ENCODE peak calls at places on chromosomes 13 and 19, in five cellular contexts. X is HepG2, N is H1, W is GM12878, B is K562. I is an unnamed sample.

GRCh38 chr19:55198651-55199050 is 10.7 kb downstream of the PTPRH start:
- DNase-seq in X (no peak), N (no peak), W (no peak), B (no peak), I (no peak)

GRCh38 chr13:104256701-104257100 is 1190.5 kb upstream of the SLC10A2 start:
- DNase-seq in X (no peak), N (no peak), W (no peak), B (no peak), I (no peak)

GRCh38 chr19:1102407-1103106 is 1.2 kb upstream of the GPX4 start:
- DNase-seq in X (peak), N (no peak), W (peak), B (no peak), I (peak)

GRCh38 chr13:51861728-51862300 is at the start of gene CCDC70:
- DNase-seq in X (no peak), N (no peak), W (no peak), B (peak), I (no peak)

GRCh38 chr13:75544681-75545333 is 4.8 kb upstream of the UCHL3 start:
- DNase-seq in X (peak), N (no peak), W (no peak), B (no peak), I (no peak)

GRCh38 chr19:47006496-47006895 is 13.1 kb upstream of the NPAS1 start:
- DNase-seq in X (no peak), N (no peak), W (no peak), B (no peak), I (no peak)

GRCh38 chr19:16268676-16269319 is 55.8 kb upstream of the KLF2 start:
- DNase-seq in X (no peak), N (no peak), W (no peak), B (no peak), I (no peak)

GRCh38 chr13:46166947-46167610 is 14.9 kb downstream of the LCP1 start:
- DNase-seq in X (no peak), N (no peak), W (no peak), B (no peak), I (no peak)

GRCh38 chr13:65613004-65613403 is 1617.1 kb downstream of the PCDH9 start:
- DNase-seq in X (peak), N (peak), W (no peak), B (no peak), I (peak)

GRCh38 chr13:65615506-65615905 is 1614.6 kb downstream of the PCDH9 start:
- DNase-seq in X (no peak), N (no peak), W (no peak), B (no peak), I (no peak)
- H2AFZ ChIP-seq in X (no peak), N (peak), W (no peak), B (no peak), I (no peak)

DNA sequence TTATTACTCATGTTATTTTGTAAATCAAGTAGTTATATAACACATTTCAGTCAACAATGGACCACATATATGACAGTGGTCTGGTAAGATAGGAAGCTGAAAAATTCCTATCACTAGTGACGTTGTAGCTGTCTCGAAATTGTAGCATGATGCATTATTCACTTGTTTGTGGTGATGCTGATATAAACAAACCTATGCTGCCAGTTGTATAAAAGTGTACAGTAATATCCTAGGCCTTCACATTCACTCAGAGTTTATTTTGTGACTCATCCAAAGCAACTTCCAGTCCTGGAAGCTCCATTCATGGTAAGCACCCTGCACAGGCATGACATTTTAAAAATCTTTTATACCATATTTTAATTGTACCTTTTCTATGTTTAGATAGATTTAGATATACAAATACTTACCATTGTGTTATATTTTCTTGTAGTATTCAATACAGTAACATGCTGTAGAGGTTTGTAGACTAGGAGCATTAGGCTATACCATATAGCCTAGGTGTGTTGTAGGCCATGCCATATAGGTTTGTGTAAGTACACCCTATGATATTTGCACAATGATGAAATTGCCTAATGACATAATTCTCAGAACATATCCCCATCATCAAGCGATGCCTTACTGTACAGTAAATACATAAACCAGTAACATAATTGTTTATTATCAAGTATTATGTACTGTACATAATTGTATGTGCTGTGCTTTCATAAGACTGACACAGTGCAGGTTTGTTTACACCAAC is 49.3 kb downstream of the IFT88 start:
- DNase-seq in X (no peak), N (no peak), W (no peak), B (no peak), I (no peak)
- TF ChIP-seq RAD21 in X (no peak), N (no peak), W (no peak), B (no peak), I (no peak)

GRCh38 chr19:23070353-23070781 is 46.5 kb upstream of the ZNF730 start:
- DNase-seq in X (no peak), N (peak), W (no peak), B (peak), I (no peak)
- TF ChIP-seq SRF in X (no peak), N (no peak), W (no peak), B (no peak), I (no peak)

DNA sequence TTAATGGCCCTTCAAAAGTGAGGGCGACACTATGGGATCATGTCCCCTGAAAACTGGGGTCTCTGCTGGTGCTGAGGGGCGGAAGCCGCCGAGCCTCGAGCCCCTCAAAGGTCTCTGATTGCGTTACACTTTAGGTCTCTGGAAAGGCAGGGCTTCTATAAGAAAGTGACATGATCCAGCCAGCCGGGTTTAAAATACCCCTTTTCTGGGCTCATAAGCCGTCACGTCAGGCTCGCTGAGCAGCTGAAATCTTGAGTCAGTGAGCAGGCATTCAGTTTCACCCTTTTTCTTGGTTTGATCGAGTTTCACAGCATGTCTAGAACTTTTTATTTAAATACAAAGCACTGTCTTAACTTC is 600 bp upstream of the HMGB1 start:
- DNase-seq in X (no peak), N (no peak), W (no peak), B (no peak), I (no peak)
- H2AFZ ChIP-seq in X (no peak), N (no peak), W (peak), B (peak), I (peak)

DNA sequence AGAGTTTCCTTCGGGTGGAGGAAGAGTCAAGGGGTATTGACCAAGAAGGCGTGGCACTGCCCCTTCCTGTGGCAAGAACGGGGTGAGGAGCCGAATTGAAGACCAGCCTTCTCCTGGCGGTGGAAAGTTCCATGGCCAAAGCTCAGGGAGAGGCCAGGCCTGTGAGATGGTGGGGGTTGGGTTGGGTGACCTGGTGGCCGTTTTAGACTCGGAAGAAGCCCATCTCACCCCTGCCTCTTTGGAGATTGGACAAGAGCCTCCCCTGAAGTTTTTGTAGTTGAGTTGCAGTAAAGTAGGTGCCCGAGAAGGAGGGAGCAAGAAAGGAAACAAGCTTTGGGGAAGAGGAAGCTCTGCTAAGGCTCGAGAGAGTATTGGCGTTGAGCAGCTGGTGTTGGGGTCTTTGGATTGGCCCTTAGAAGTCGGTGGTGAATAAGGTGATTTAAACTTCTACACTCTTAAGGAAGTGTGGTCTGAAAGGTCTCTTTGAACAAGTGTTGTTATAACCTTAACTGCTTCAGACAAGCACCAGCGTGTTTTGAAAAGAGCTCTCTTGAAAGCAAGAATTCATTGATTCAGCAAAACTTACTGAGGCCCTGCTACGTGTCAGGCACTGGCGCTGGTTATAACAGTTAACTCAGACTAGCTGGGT is 964 bp downstream of the SPINT2 start:
- DNase-seq in X (no peak), N (no peak), W (no peak), B (no peak), I (no peak)
- TF ChIP-seq RAD21 in X (no peak), N (no peak), W (no peak), B (no peak), I (no peak)